ENCODE peak calls at places on chromosome 15, in four cellular contexts. S is CD8-positive, alpha-beta T cell; Q is choroid plexus epithelial cell; R is foreskin fibroblast. T is an unnamed sample.

GRCh38 chr15:100986158-100986896 is 67.2 kb downstream of the LRRK1 start:
- DNase-seq in S (no peak), Q (no peak), R (no peak), T (peak; percentile 6)

GRCh38 chr15:68818088-68818670 is 2.5 kb downstream of the ANP32A start:
- DNase-seq in S (peak; percentile 67), Q (peak; percentile 60), R (peak; percentile 66), T (peak; percentile 64)

GRCh38 chr15:100115711-100116090 is 226.1 kb downstream of the ADAMTS17 start:
- DNase-seq in S (no peak), Q (peak; percentile 76), R (no peak), T (peak; percentile 29)

GRCh38 chr15:98778960-98779359 is 130.6 kb downstream of the IGF1R start:
- DNase-seq in S (no peak), Q (no peak), R (no peak), T (no peak)

GRCh38 chr15:73677146-73677607 is 7.0 kb upstream of the CD276 start:
- DNase-seq in S (peak; percentile 40), Q (peak; percentile 84), R (no peak), T (peak; percentile 75)

GRCh38 chr15:27339138-27339537 is 368.2 kb downstream of the GABRG3 start:
- DNase-seq in S (no peak), Q (no peak), R (no peak), T (no peak)

GRCh38 chr15:90364251-90364650 is 12.2 kb downstream of the ZNF774 start:
- DNase-seq in S (no peak), Q (peak; percentile 75), R (no peak), T (peak; percentile 43)

GRCh38 chr15:47398115-47398514 is 319.2 kb upstream of the SEMA6D start:
- DNase-seq in S (no peak), Q (no peak), R (no peak), T (no peak)

GRCh38 chr15:73680545-73680944 is 3.6 kb upstream of the CD276 start:
- DNase-seq in S (no peak), Q (no peak), R (no peak), T (no peak)

GRCh38 chr15:101128191-101128590 is 123.7 kb downstream of the CHSY1 start:
- DNase-seq in S (no peak), Q (peak; percentile 99), R (peak; percentile 92), T (peak; percentile 99)

GRCh38 chr15:85785887-85786777 is 8.6 kb downstream of the KLHL25 start:
- DNase-seq in S (no peak), Q (peak; percentile 58), R (no peak), T (peak; percentile 37)
- H3K4me3 ChIP-seq in S (peak overlapping the region; percentile 9), Q (no peak overlapping the region), R (no peak overlapping the region), T (no peak overlapping the region)

GRCh38 chr15:79815468-79815867 is 81.3 kb downstream of the MTHFS start:
- DNase-seq in S (no peak), Q (no peak), R (no peak), T (no peak)
- TF ChIP-seq CTCF in S (no peak), Q (no peak), R (no peak), T (no peak)

DNA sequence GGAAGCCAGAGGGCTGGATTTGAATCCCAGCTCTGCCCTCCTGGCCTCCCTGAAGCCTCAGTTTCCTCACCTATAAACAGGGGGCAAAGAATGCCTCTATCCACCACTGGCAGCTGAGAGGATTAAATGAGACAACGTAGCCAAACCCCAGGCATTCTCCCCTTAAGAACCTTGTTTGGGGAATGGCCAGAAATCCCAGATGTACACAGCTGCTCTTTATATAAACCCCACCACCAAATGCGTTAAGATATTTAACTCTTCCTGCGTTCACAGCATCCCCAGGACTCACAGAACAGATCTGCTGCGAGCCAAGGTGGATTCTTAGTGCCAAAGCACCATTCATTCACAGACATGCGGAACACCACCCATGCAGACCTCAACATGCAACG is 5.3 kb downstream of the TLE3 start:
- DNase-seq in S (no peak), Q (peak; percentile 38), R (no peak), T (peak; percentile 88)
- H3K4me3 ChIP-seq in S (no peak overlapping the region), Q (no peak overlapping the region), R (no peak overlapping the region), T (peak overlapping the region; percentile 94)

GRCh38 chr15:78767331-78767951 is 43.8 kb downstream of the ADAMTS7 start:
- DNase-seq in S (no peak), Q (no peak), R (no peak), T (no peak)
- TF ChIP-seq CTCF in S (no peak), Q (no peak), R (no peak), T (no peak)

GRCh38 chr15:74870496-74871213 is 2.5 kb downstream of the SCAMP2 start:
- DNase-seq in S (no peak), Q (peak; percentile 29), R (no peak), T (peak; percentile 62)
- H3K4me3 ChIP-seq in S (no peak overlapping the region), Q (no peak overlapping the region), R (no peak overlapping the region), T (no peak overlapping the region)

GRCh38 chr15:40358492-40359353 is 704 bp downstream of the DISP2 start:
- DNase-seq in S (peak; percentile 34), Q (no peak), R (no peak), T (no peak)

GRCh38 chr15:40357246-40357645 is 773 bp upstream of the DISP2 start:
- DNase-seq in S (no peak), Q (no peak), R (no peak), T (no peak)

GRCh38 chr15:40360015-40360414 is 2.0 kb downstream of the DISP2 start:
- DNase-seq in S (no peak), Q (no peak), R (no peak), T (no peak)

GRCh38 chr15:40355976-40356585 is 1.9 kb upstream of the DISP2 start:
- DNase-seq in S (no peak), Q (no peak), R (no peak), T (no peak)

DNA sequence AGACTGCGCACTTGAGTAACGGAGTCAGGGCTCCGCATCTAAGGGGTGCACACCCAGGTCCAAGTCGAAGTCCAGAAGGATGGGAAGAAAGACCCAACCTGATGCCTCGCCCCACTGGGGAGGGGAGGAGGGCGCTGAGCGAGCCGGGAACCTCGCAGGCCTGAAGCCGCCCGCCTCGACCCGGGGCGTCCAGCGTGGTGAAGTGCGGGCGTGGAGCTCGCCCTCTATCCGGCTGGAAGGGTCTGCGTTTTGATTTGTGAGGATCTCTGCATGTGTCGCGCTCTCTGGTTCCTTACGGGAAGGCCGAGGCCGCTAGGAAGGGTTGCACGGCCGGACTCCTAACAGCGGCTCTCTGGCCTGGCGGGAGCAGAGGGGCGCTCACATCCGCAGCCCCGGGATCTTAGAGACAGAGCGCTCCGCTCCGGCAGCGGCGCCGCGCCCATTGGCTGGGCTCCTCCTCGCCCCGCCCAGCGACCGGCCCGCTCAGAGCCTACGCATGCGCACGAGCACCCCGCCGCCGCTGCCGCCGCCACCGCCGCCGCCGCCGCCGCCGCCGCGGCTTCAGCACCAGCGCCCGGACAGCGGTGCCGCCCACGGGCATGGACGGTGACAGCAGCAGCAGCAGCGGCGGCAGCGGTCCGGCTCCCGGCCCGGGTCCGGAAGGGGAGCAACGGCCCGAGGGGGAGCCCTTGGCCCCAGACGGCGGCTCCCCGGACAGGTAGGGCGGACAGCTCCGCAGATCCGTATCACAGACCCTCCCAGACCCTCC is at the start of gene DISP2:
- DNase-seq in S (peak; percentile 86), Q (peak; percentile 77), R (peak; percentile 62), T (peak; percentile 80)
- TF ChIP-seq CTCF in S (no peak), Q (no peak), R (no peak), T (no peak)

GRCh38 chr15:70504988-70505387 is 258.4 kb downstream of the UACA start:
- DNase-seq in S (no peak), Q (no peak), R (no peak), T (no peak)
- H3K4me3 ChIP-seq in S (no peak overlapping the region), Q (no peak overlapping the region), R (no peak overlapping the region), T (no peak overlapping the region)

GRCh38 chr15:44315164-44315563 is 26.6 kb downstream of the GOLM2 start:
- DNase-seq in S (no peak), Q (no peak), R (no peak), T (no peak)

GRCh38 chr15:44315773-44316465 is 27.4 kb downstream of the GOLM2 start:
- DNase-seq in S (no peak), Q (no peak), R (no peak), T (no peak)

GRCh38 chr15:44314512-44314911 is 26.0 kb downstream of the GOLM2 start:
- DNase-seq in S (no peak), Q (no peak), R (no peak), T (no peak)

GRCh38 chr15:44317423-44317822 is 28.9 kb downstream of the GOLM2 start:
- DNase-seq in S (no peak), Q (no peak), R (no peak), T (no peak)

DNA sequence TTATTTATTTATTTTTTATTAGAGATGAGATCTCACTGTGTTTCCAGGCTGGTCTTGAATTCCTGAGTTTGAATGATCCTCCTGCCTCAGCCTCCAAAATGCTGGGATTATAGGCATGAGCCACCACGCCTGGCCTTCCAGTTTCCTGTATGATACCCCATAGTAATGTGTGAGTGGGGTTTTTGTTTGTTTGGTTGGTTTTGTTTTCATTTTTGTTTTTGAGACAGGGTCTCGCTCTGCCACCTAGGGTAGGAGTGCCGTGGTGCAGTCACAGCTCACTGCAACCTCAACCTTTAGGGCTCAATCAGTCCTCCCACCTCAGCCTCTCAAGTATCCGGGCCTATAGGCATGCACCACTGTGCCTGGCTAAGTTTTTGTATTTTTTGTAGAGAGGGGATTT is 30.9 kb downstream of the GOLM2 start:
- DNase-seq in S (no peak), Q (no peak), R (no peak), T (no peak)
- TF ChIP-seq CTCF in S (no peak), Q (no peak), R (no peak), T (no peak)

GRCh38 chr15:96358006-96358794 is 27.7 kb downstream of the NR2F2 start:
- DNase-seq in S (no peak), Q (peak; percentile 17), R (no peak), T (peak; percentile 34)
- H3K4me3 ChIP-seq in S (peak overlapping the region; percentile 46), Q (peak overlapping the region; percentile 80), R (peak overlapping the region; percentile 65), T (peak overlapping the region; percentile 72)